ENCODE peak calls at places on chromosomes 1 and 21, in eight cellular contexts. V is GM12891, L is breast epithelium, H is K562, X is stomach, D is endothelial cell of umbilical vein, K is suprapubic skin, C is GM12878. N is an unnamed sample.

GRCh38 chr1:88276158-88276557 is 407.9 kb upstream of the PKN2 start:
- DNase-seq in V (no peak), L (no peak), H (no peak), X (no peak), D (peak; percentile 25), K (no peak), C (no peak), N (no peak)

GRCh38 chr1:230236301-230236700 is 169.3 kb downstream of the GALNT2 start:
- DNase-seq in V (no peak), L (no peak), H (no peak), X (no peak), D (no peak), K (no peak), C (no peak), N (no peak)

GRCh38 chr1:214584805-214585766 is 17.9 kb upstream of the CENPF start:
- DNase-seq in V (no peak), L (no peak), H (peak; percentile 21), X (no peak), D (peak; percentile 77), K (no peak), C (no peak), N (no peak)

GRCh38 chr1:10909697-10910489 is 102.6 kb upstream of the TARDBP start:
- DNase-seq in V (peak; percentile 81), L (no peak), H (peak; percentile 82), X (peak; percentile 77), D (peak; percentile 4), K (peak; percentile 65), C (no peak), N (peak; percentile 83)

GRCh38 chr1:29245876-29246275 is 9.6 kb downstream of the PTPRU start:
- DNase-seq in V (no peak), L (no peak), H (no peak), X (no peak), D (peak; percentile 11), K (no peak), C (no peak), N (no peak)

GRCh38 chr1:87684194-87684593 is 355.5 kb downstream of the LMO4 start:
- DNase-seq in V (no peak), L (no peak), H (no peak), X (peak; percentile 29), D (peak; percentile 55), K (no peak), C (no peak), N (no peak)

GRCh38 chr1:9451086-9451485 is 88.2 kb upstream of the SLC25A33 start:
- DNase-seq in V (no peak), L (no peak), H (no peak), X (no peak), D (no peak), K (no peak), C (no peak), N (no peak)

GRCh38 chr1:18530567-18531502 is 50.1 kb downstream of the KLHDC7A start:
- DNase-seq in V (no peak), L (no peak), H (peak; percentile 67), X (no peak), D (no peak), K (peak; percentile 11), C (no peak), N (no peak)

GRCh38 chr1:87386217-87386790 is 57.6 kb downstream of the LMO4 start:
- DNase-seq in V (no peak), L (no peak), H (no peak), X (no peak), D (no peak), K (no peak), C (no peak), N (no peak)

GRCh38 chr1:202227273-202227672 is 33.7 kb downstream of the LGR6 start:
- DNase-seq in V (no peak), L (no peak), H (no peak), X (no peak), D (no peak), K (no peak), C (no peak), N (no peak)

GRCh38 chr1:108595510-108595909 is 35.6 kb downstream of the EEIG2 start:
- DNase-seq in V (no peak), L (no peak), H (no peak), X (no peak), D (peak; percentile 35), K (no peak), C (no peak), N (no peak)

GRCh38 chr1:1616045-1616821 is 933 bp downstream of the MIB2 start:
- DNase-seq in V (peak; percentile 72), L (no peak), H (peak; percentile 85), X (peak; percentile 58), D (peak; percentile 18), K (peak; percentile 77), C (no peak), N (no peak)

GRCh38 chr1:206103979-206104378 is 13.2 kb downstream of the AVPR1B start:
- DNase-seq in V (no peak), L (no peak), H (no peak), X (no peak), D (no peak), K (no peak), C (no peak), N (no peak)

GRCh38 chr1:65717815-65718454 is 74.8 kb upstream of the PDE4B start:
- DNase-seq in V (no peak), L (no peak), H (no peak), X (no peak), D (peak; percentile 36), K (no peak), C (no peak), N (no peak)

DNA sequence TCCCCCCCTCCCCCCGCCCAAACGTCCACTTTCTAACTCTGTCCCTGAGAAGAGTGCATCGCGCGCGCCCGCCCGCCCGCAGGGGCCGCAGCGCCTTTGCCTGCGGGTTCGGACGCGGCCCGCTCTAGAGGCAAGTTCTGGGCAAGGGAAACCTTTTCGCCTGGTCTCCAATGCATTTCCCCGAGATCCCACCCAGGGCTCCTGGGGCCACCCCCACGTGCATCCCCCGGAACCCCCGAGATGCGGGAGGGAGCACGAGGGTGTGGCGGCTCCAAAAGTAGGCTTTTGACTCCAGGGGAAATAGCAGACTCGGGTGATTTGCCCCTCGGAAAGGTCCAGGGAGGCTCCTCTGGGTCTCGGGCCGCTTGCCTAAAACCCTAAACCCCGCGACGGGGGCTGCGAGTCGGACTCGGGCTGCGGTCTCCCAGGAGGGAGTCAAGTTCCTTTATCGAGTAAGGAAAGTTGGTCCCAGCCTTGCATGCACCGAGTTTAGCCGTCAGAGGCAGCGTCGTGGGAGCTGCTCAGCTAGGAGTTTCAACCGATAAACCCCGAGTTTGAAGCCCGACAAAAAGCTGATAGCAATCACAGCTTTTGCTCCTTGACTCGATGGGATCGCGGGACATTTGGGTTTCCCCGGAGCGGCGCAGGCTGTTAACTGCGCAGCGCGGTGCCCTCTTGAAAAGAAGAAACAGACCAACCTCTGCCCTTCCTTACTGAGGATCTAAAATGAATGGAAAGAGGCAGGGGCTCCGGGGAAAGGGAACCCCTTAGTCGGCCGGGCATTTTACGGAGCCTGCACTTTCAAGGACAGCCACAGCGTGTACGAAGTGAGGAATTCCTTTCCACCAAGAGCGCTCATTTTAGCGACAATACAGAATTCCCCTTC is 158.1 kb downstream of the RUNX1 start:
- DNase-seq in V (no peak), L (no peak), H (no peak), X (no peak), D (peak; percentile 46), K (no peak), C (no peak), N (no peak)
- TF ChIP-seq POLR2A in V (no peak), L (no peak), H (no peak), X (no peak), D (no peak), K (no peak), C (no peak), N (no peak)

DNA sequence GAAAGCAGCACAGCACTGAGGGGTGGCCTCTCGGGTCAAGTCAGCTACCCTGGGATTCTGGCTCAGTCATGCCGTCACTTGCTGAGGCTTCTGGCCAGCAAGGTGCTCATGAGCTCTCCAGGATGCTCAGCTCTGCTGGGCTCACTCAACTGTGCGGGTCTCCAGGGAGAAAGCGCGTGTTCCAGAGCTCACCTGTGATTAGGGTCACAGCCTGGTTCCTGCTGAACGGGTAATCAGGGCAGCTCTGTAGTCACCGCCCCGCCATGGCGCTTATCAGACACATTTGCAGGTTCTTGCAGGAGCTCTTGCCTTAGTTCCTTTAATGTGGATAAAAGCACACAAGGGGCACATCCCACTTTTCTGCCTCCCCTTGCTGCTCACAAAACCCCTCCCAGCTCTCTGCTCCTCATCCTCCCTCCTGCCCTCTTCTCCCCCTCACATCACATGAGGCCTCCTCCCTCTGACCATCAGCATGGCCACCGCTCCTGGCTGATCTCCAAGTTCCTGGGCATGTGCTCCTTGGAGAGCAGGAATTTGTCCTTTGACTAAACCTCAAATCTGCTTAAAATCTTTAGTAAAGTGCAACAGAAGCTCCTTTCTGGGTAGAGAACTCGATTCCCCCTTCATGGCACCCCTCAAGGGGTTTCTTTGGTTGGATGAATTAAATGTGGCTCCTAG is 2.0 kb downstream of the PCP4 start:
- DNase-seq in V (no peak), L (no peak), H (no peak), X (no peak), D (no peak), K (no peak), C (no peak), N (no peak)
- TF ChIP-seq POLR2AphosphoS5 in V (no peak), L (no peak), H (no peak), X (no peak), D (no peak), K (no peak), C (no peak), N (no peak)

DNA sequence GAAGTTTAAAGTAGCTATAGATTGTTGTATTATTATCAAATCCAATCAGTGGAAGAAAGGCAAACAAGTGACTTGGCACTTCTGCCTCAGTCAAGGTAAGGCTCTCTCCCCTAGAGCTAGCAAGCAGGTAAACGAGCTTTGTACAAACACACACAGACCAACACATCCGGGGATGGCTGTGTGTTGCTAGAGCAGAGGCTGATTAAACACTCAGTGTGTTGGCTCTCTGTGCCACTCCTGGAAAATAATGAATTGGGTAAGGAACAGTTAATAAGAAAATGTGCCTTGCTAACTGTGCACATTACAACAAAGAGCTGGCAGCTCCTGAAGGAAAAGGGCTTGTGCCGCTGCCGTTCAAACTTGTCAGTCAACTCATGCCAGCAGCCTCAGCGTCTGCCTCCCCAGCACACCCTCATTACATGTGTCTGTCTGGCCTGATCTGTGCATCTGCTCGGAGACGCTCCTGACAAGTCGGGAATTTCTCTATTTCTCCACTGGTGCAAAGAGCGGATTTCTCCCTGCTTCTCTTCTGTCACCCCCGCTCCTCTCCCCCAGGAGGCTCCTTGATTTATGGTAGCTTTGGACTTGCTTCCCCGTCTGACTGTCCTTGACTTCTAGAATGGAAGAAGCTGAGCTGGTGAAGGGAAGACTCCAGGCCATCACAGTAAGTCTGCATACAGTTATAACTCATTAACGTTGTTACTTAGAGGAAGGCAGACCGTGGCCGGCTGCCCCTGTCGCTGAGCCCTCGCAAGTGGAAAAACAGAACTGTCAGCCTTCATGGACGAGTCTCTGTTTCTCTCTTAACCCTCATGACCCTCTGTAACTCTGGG is at the start of gene PALMD:
- DNase-seq in V (no peak), L (peak; percentile 62), H (peak; percentile 33), X (peak; percentile 51), D (peak; percentile 86), K (peak; percentile 77), C (no peak), N (no peak)
- TF ChIP-seq POLR2A in V (no peak), L (no peak), H (peak; percentile 56), X (no peak), D (peak; percentile 93), K (no peak), C (no peak), N (no peak)

GRCh38 chr21:32241434-32241785 is 37.4 kb downstream of the MIS18A start:
- DNase-seq in V (no peak), L (no peak), H (no peak), X (no peak), D (no peak), K (no peak), C (no peak), N (no peak)
- TF ChIP-seq POLR2AphosphoS5 in V (no peak), L (no peak), H (no peak), X (no peak), D (no peak), K (no peak), C (no peak), N (no peak)